ENCODE peak calls at places on chromosomes 1 and 21, in six cellular contexts. E, G, R, U, T and A are unnamed samples.

GRCh38 chr1:7069888-7070287 is 284.6 kb downstream of the CAMTA1 start:
- DNase-seq in E (peak; percentile 14), G (no peak), R (no peak), U (no peak), T (no peak), A (peak; percentile 1)

GRCh38 chr1:209749660-209750059 is 6.2 kb upstream of the TRAF3IP3 start:
- DNase-seq in E (no peak), G (no peak), R (no peak), U (no peak), T (no peak), A (no peak)

GRCh38 chr1:53378061-53378460 is 50.2 kb upstream of the LRP8 start:
- DNase-seq in E (no peak), G (no peak), R (no peak), U (no peak), T (no peak), A (no peak)

GRCh38 chr1:34770891-34771508 is 10.0 kb upstream of the GJB3 start:
- DNase-seq in E (no peak), G (no peak), R (no peak), U (no peak), T (no peak), A (no peak)

GRCh38 chr1:208280681-208281439 is 36.7 kb upstream of the PLXNA2 start:
- DNase-seq in E (no peak), G (no peak), R (no peak), U (no peak), T (no peak), A (no peak)

GRCh38 chr1:170929835-170930554 is 5.3 kb upstream of the MROH9 start:
- DNase-seq in E (peak; percentile 56), G (peak; percentile 90), R (peak; percentile 31), U (no peak), T (peak; percentile 84), A (peak; percentile 73)

GRCh38 chr1:232322162-232322734 is 307.7 kb downstream of the SIPA1L2 start:
- DNase-seq in E (no peak), G (no peak), R (no peak), U (no peak), T (peak; percentile 61), A (no peak)

GRCh38 chr1:226110249-226111108 is 48.0 kb downstream of the H3-3A start:
- DNase-seq in E (peak; percentile 53), G (peak; percentile 63), R (peak; percentile 67), U (peak; percentile 85), T (peak; percentile 71), A (peak; percentile 81)

GRCh38 chr1:162192323-162192678 is 122.8 kb downstream of the NOS1AP start:
- DNase-seq in E (no peak), G (no peak), R (no peak), U (no peak), T (no peak), A (no peak)

GRCh38 chr1:116956378-116956777 is 45.2 kb upstream of the CD101 start:
- DNase-seq in E (no peak), G (no peak), R (no peak), U (no peak), T (no peak), A (no peak)

GRCh38 chr1:200894712-200895447 is at the start of gene INAVA:
- DNase-seq in E (no peak), G (no peak), R (peak; percentile 59), U (peak; percentile 69), T (peak; percentile 99), A (no peak)
- TF ChIP-seq CTCF in E (no peak), G (no peak), R (no peak), U (no peak), T (peak; percentile 48), A (no peak)

GRCh38 chr1:29247874-29248273 is 11.6 kb downstream of the PTPRU start:
- DNase-seq in E (no peak), G (no peak), R (no peak), U (no peak), T (no peak), A (no peak)

GRCh38 chr1:29249170-29249691 is 12.9 kb downstream of the PTPRU start:
- DNase-seq in E (no peak), G (no peak), R (no peak), U (no peak), T (no peak), A (peak; percentile 43)

GRCh38 chr1:29248409-29248808 is 12.1 kb downstream of the PTPRU start:
- DNase-seq in E (no peak), G (no peak), R (no peak), U (no peak), T (no peak), A (no peak)

GRCh38 chr1:29251164-29252130 is 15.1 kb downstream of the PTPRU start:
- DNase-seq in E (no peak), G (no peak), R (no peak), U (no peak), T (no peak), A (no peak)

GRCh38 chr1:29249951-29250581 is 13.7 kb downstream of the PTPRU start:
- DNase-seq in E (no peak), G (no peak), R (no peak), U (no peak), T (no peak), A (no peak)
- H3K4me3 ChIP-seq in E (no peak overlapping the region), G (no peak overlapping the region), R (no peak overlapping the region), U (no peak overlapping the region), T (no peak overlapping the region), A (no peak overlapping the region)

GRCh38 chr1:109718495-109718894 is 6.4 kb downstream of the GSTM5 start:
- DNase-seq in E (no peak), G (no peak), R (peak; percentile 14), U (no peak), T (peak; percentile 24), A (no peak)
- TF ChIP-seq CTCF in E (no peak), G (no peak), R (no peak), U (no peak), T (peak; percentile 28), A (no peak)

DNA sequence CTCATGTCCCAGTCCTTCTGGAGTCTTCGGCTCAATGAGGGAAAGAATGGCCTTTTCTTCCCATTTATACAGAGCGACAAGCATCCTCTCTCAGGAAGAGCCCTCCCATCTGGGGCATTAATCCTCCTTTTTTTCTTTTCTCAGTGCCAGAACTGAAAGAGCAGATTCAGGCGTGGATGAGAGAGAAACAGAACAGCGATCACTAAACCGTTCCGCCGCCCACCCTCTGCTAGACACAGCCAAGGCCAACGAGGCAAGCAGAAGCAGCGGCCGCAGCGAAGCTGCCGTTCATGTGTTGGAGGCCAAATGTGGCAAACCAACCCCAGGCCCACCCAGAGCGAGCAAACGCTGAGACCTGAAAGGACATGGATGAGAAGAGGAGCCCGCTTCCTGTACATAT is 30.6 kb upstream of the KIF1B start:
- DNase-seq in E (no peak), G (no peak), R (no peak), U (no peak), T (no peak), A (no peak)
- H3K4me3 ChIP-seq in E (no peak overlapping the region), G (no peak overlapping the region), R (no peak overlapping the region), U (no peak overlapping the region), T (no peak overlapping the region), A (no peak overlapping the region)

GRCh38 chr21:36104306-36105300 is 30.3 kb upstream of the CBR3 start:
- DNase-seq in E (no peak), G (peak; percentile 46), R (no peak), U (no peak), T (peak; percentile 77), A (peak; percentile 46)
- TF ChIP-seq CTCF in E (peak; percentile 51), G (peak; percentile 65), R (no peak), U (no peak), T (peak; percentile 41), A (peak; percentile 41)

DNA sequence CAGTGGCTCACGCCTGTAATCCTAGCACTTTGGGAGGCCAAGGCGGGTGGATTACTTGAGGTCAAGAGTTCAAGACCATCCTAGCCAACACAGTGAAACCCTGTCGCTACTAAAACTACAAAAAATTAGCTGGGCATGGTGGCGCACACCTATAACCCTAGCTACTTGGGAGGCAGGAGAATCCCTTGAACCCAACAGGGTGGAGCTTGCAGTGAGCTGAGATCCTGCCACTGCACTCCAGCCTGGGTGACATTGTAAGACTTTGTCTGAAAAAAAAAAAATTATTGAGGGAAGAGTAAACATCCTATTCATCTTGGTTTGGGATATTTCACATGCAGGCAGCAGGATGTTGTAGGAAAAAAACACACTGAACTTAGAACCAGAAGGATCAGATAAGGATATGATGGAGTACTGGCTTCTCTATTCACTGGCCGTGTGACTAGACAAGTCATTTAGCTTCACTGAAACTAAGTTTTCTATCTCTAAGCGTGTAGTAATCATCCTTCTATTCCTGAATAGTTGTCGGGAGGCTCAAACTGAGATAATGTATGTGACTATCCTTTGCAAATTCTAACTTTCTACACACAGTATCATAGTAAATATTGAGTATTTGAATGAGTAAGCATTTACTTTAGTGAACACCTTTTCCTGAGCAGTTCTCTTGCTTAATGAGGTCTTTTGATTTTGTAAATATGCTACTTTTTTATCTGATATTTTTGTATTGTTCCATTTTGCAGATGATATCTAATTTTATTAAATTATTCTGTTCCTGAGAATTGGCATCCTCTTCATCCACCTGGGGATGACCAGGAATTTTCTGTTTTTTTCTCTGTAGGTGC is 18.1 kb downstream of the CAP1 start:
- DNase-seq in E (no peak), G (no peak), R (no peak), U (no peak), T (peak; percentile 16), A (peak; percentile 38)
- H3K4me3 ChIP-seq in E (no peak overlapping the region), G (no peak overlapping the region), R (no peak overlapping the region), U (no peak overlapping the region), T (peak overlapping the region; percentile 20), A (no peak overlapping the region)